ENCODE peak calls at places on chromosomes 6 and 20, in eight cellular contexts. D is sigmoid colon, Y is ovary, E is transverse colon, G is uterus, F is A549, N is IMR-90, V is body of pancreas. S is an unnamed sample.

GRCh38 chr6:169852504-169853195 is 101.2 kb downstream of the ERMARD start:
- DNase-seq in D (no peak), Y (no peak), E (no peak), G (no peak), F (no peak), N (no peak), V (no peak), S (no peak)

GRCh38 chr6:7901780-7902179 is 8.8 kb downstream of the TXNDC5 start:
- DNase-seq in D (no peak), Y (no peak), E (no peak), G (no peak), F (no peak), N (no peak), V (no peak), S (no peak)

GRCh38 chr6:153043719-153044118 is 41.2 kb upstream of the MTRF1L start:
- DNase-seq in D (no peak), Y (no peak), E (peak; percentile 66), G (no peak), F (no peak), N (no peak), V (peak; percentile 51), S (no peak)

GRCh38 chr6:9482030-9482731 is 932.7 kb downstream of the TFAP2A start:
- DNase-seq in D (no peak), Y (no peak), E (no peak), G (no peak), F (peak; percentile 61), N (peak; percentile 96), V (no peak), S (no peak)

GRCh38 chr6:55918639-55919038 is 43.2 kb upstream of the BMP5 start:
- DNase-seq in D (no peak), Y (no peak), E (no peak), G (no peak), F (no peak), N (peak; percentile 79), V (no peak), S (no peak)

GRCh38 chr20:51118216-51118615 is 95.3 kb upstream of the KCNG1 start:
- DNase-seq in D (no peak), Y (no peak), E (no peak), G (no peak), F (no peak), N (no peak), V (no peak), S (no peak)

GRCh38 chr6:51678905-51679620 is 408.4 kb downstream of the PKHD1 start:
- DNase-seq in D (no peak), Y (no peak), E (no peak), G (no peak), F (no peak), N (no peak), V (no peak), S (peak; percentile 46)

GRCh38 chr20:13312300-13312699 is 91.2 kb downstream of the ISM1 start:
- DNase-seq in D (no peak), Y (no peak), E (no peak), G (no peak), F (no peak), N (no peak), V (no peak), S (no peak)

GRCh38 chr6:110875548-110876169 is 1.1 kb downstream of the AMD1 start:
- DNase-seq in D (peak; percentile 82), Y (peak; percentile 70), E (peak; percentile 63), G (peak; percentile 50), F (peak; percentile 29), N (no peak), V (peak; percentile 62), S (peak; percentile 68)

GRCh38 chr6:110878751-110879539 is 4.4 kb downstream of the AMD1 start:
- DNase-seq in D (no peak), Y (peak; percentile 34), E (peak; percentile 23), G (no peak), F (peak; percentile 48), N (peak; percentile 59), V (no peak), S (no peak)

GRCh38 chr6:110877154-110877564 is 2.6 kb downstream of the AMD1 start:
- DNase-seq in D (no peak), Y (no peak), E (no peak), G (no peak), F (no peak), N (peak; percentile 32), V (no peak), S (no peak)

GRCh38 chr6:110876170-110876773 is 1.7 kb downstream of the AMD1 start:
- DNase-seq in D (peak; percentile 96), Y (peak; percentile 87), E (peak; percentile 92), G (peak; percentile 82), F (peak; percentile 85), N (peak; percentile 90), V (peak; percentile 86), S (peak; percentile 93)

DNA sequence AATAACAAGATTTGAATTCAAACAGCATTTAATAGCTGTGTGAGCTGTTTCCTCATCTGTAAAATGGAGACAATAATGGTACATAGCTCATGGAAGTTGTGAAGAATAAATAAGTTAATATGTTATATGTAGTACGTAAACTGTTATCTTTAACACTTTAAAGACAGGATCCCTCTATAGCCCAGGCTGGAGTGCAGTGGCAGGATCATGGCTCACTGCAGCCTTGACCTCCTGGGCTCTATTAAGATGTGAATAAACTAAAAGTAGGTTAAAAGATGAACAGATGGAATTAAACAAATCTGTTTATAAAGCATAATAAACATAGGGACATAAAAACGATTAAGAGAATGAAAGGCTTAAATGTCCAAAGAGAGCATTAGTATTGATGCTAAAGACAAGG is 3.0 kb downstream of the AMD1 start:
- DNase-seq in D (no peak), Y (no peak), E (no peak), G (no peak), F (no peak), N (no peak), V (no peak), S (no peak)
- H3K27ac ChIP-seq in D (peak overlapping the region; percentile 94), Y (no peak overlapping the region), E (peak overlapping the region; percentile 97), G (no peak overlapping the region), F (peak overlapping the region; percentile 47), N (peak overlapping the region; percentile 64), V (no peak overlapping the region), S (peak overlapping the region; percentile 91)

GRCh38 chr6:57224769-57225515 is 2.8 kb upstream of the RAB23 start:
- DNase-seq in D (no peak), Y (no peak), E (no peak), G (no peak), F (no peak), N (peak; percentile 70), V (no peak), S (no peak)

GRCh38 chr6:57220083-57220703 is 1.9 kb downstream of the RAB23 start:
- DNase-seq in D (no peak), Y (no peak), E (no peak), G (no peak), F (no peak), N (no peak), V (no peak), S (no peak)

GRCh38 chr6:57221191-57221935 is 744 bp downstream of the RAB23 start:
- DNase-seq in D (peak; percentile 86), Y (peak; percentile 59), E (peak; percentile 62), G (peak; percentile 74), F (peak; percentile 49), N (peak; percentile 45), V (peak; percentile 53), S (peak; percentile 65)

GRCh38 chr6:57222684-57223077 is 574 bp upstream of the RAB23 start:
- DNase-seq in D (no peak), Y (no peak), E (no peak), G (no peak), F (no peak), N (no peak), V (no peak), S (no peak)

DNA sequence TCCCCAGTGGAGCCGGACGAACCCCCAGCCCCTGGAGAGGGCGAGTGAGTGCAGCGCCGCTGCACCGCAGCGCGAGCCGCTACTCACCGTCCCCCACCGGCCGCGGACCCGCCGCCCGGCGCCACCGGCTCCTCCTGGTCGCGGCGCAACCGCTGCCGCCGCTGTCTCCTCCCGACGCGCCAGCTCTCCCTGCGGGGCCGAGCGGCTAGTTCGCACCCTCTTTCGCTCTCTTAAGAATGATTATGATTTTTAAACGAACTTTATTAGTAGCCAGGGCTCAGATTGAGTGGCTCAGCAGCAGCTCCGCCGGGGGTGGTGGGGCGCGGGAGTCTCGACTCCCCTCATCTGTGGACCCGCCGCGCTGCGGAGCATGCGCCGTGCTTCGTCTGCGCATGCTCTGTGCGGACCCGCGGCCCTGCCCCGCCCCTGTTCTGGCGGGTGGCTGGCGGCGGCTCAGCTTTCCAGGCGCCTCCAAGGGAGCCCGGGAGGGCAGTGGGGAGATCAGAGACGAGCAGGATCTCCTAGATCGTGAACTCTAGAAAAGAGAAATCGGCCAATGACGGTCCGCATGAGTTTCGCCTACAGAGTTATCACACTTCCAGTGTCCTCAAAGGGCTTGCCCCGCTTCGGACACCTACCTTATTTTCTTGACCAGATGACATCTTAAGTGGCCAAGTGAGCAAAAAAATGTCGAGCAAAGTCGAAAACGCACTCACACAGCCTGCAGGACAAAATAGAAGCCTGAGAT is at the start of gene RAB23:
- DNase-seq in D (peak; percentile 94), Y (peak; percentile 85), E (peak; percentile 84), G (peak; percentile 91), F (peak; percentile 77), N (peak; percentile 77), V (peak; percentile 81), S (peak; percentile 88)
- TF ChIP-seq POLR2A in D (peak; percentile 92), Y (peak; percentile 87), E (peak; percentile 76), G (peak; percentile 93), F (peak; percentile 82), N (peak; percentile 85), V (peak; percentile 69), S (peak; percentile 45)

GRCh38 chr6:3163248-3163594 is 5.9 kb upstream of the TUBB2A start:
- DNase-seq in D (no peak), Y (no peak), E (no peak), G (no peak), F (no peak), N (no peak), V (no peak), S (no peak)
- H3K4me1 ChIP-seq in D (peaks cover 14% of the 10 kb centered on the region), Y (peaks cover under 1% of the 10 kb centered on the region), E (no peaks in the 10 kb centered on the region), G (no peaks in the 10 kb centered on the region), F (peaks cover 37% of the 10 kb centered on the region), N (peaks cover 2% of the 10 kb centered on the region), V (peaks cover 32% of the 10 kb centered on the region), S (no peaks in the 10 kb centered on the region)

GRCh38 chr6:158253248-158253647 is 59.0 kb upstream of the TULP4 start:
- DNase-seq in D (no peak), Y (no peak), E (no peak), G (no peak), F (no peak), N (no peak), V (no peak), S (no peak)

GRCh38 chr6:158244373-158244772 is 67.9 kb upstream of the TULP4 start:
- DNase-seq in D (no peak), Y (no peak), E (no peak), G (no peak), F (no peak), N (no peak), V (no peak), S (no peak)

GRCh38 chr6:158255280-158255973 is 56.8 kb upstream of the TULP4 start:
- DNase-seq in D (no peak), Y (no peak), E (no peak), G (no peak), F (no peak), N (no peak), V (no peak), S (no peak)

GRCh38 chr6:158251565-158251964 is 60.7 kb upstream of the TULP4 start:
- DNase-seq in D (no peak), Y (no peak), E (no peak), G (no peak), F (no peak), N (no peak), V (no peak), S (no peak)

DNA sequence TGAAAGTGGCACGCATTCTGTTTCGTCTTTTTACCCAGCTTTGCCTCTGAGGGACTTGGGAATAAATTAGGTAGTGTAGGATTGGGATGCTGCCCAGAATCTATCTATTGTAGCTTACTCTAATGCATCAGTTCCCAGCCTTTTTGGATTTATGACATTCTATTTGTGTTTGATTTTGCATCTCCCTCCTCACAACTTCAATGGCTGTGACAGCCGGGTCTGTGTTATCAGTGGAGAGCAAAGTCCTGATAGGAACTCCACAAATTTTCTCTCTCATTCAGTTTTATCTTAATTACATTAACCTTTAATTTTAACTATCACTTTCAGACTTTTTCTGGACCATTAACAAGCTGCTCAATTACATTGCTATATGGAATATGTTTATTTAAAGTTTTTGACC is 62.8 kb upstream of the TULP4 start:
- DNase-seq in D (no peak), Y (no peak), E (no peak), G (no peak), F (no peak), N (no peak), V (no peak), S (no peak)
- H3K27ac ChIP-seq in D (no peak overlapping the region), Y (no peak overlapping the region), E (no peak overlapping the region), G (no peak overlapping the region), F (no peak overlapping the region), N (no peak overlapping the region), V (no peak overlapping the region), S (no peak overlapping the region)

S was measured in right lobe of liver.